ENCODE peak calls at places on chromosomes 3 and 15, in four cellular contexts. Y, T, J and W are unnamed samples.
A peak's percentile ranks its signal among the peaks of the same experiment; 100 is the strongest.

GRCh38 chr3:15015456-15015855 is 49.7 kb downstream of the MRPS25 start:
- DNase-seq in Y (no peak), T (no peak), J (no peak), W (no peak)

GRCh38 chr3:169286992-169287391 is 376.5 kb downstream of the MECOM start:
- DNase-seq in Y (no peak), T (peak; percentile 23), J (no peak), W (no peak)

GRCh38 chr3:32817195-32817560 is 619 bp upstream of the TRIM71 start:
- DNase-seq in Y (peak; percentile 52), T (no peak), J (no peak), W (peak; percentile 58)

GRCh38 chr3:55668359-55668758 is 181.3 kb upstream of the WNT5A start:
- DNase-seq in Y (no peak), T (no peak), J (no peak), W (no peak)

GRCh38 chr15:72237286-72238224 is 6.6 kb upstream of the PKM start:
- DNase-seq in Y (no peak), T (peak; percentile 60), J (peak; percentile 73), W (no peak)

GRCh38 chr3:154795582-154795981 is 284.5 kb upstream of the MME start:
- DNase-seq in Y (no peak), T (no peak), J (no peak), W (no peak)

GRCh38 chr3:179735321-179735720 is 82.5 kb downstream of the USP13 start:
- DNase-seq in Y (no peak), T (no peak), J (no peak), W (no peak)

GRCh38 chr15:69032703-69033373 is 18.3 kb downstream of the NOX5 start:
- DNase-seq in Y (no peak), T (no peak), J (no peak), W (no peak)

GRCh38 chr3:150757768-150758167 is 5.2 kb downstream of the SIAH2 start:
- DNase-seq in Y (no peak), T (no peak), J (no peak), W (no peak)

GRCh38 chr15:44097552-44097951 is 97.5 kb downstream of the FRMD5 start:
- DNase-seq in Y (no peak), T (no peak), J (no peak), W (no peak)

GRCh38 chr15:98690272-98690671 is 41.9 kb downstream of the IGF1R start:
- DNase-seq in Y (no peak), T (no peak), J (no peak), W (no peak)

GRCh38 chr15:46918462-46919125 is 798.7 kb upstream of the SEMA6D start:
- DNase-seq in Y (no peak), T (peak; percentile 28), J (peak; percentile 36), W (no peak)

GRCh38 chr3:190058486-190059241 is 62.0 kb downstream of the P3H2 start:
- DNase-seq in Y (no peak), T (no peak), J (no peak), W (no peak)

GRCh38 chr15:63698731-63699130 is 101.5 kb downstream of the FBXL22 start:
- DNase-seq in Y (no peak), T (no peak), J (no peak), W (no peak)

GRCh38 chr3:100184960-100185566 is 70.8 kb upstream of the FILIP1L start:
- DNase-seq in Y (no peak), T (no peak), J (no peak), W (no peak)

GRCh38 chr3:81380234-81380633 is 381.2 kb downstream of the GBE1 start:
- DNase-seq in Y (no peak), T (no peak), J (no peak), W (no peak)

GRCh38 chr3:177236704-177237103 is 39.4 kb upstream of the TBL1XR1 start:
- DNase-seq in Y (no peak), T (no peak), J (no peak), W (no peak)

GRCh38 chr3:101574388-101575156 is 592 bp downstream of the PCNP start:
- DNase-seq in Y (peak; percentile 67), T (peak; percentile 43), J (no peak), W (no peak)

GRCh38 chr3:88180398-88180999 is 30.7 kb downstream of the C3orf38 start:
- DNase-seq in Y (no peak), T (no peak), J (no peak), W (no peak)

GRCh38 chr3:185197071-185197470 is 44.2 kb upstream of the C3orf70 start:
- DNase-seq in Y (no peak), T (no peak), J (no peak), W (no peak)

GRCh38 chr3:171328419-171329082 is 131.7 kb downstream of the TNIK start:
- DNase-seq in Y (no peak), T (peak; percentile 33), J (no peak), W (no peak)

GRCh38 chr15:59339252-59339672 is 33.4 kb downstream of the MYO1E start:
- DNase-seq in Y (no peak), T (no peak), J (no peak), W (no peak)

GRCh38 chr15:42184736-42185135 is 23.4 kb downstream of the VPS39 start:
- DNase-seq in Y (no peak), T (no peak), J (no peak), W (no peak)

GRCh38 chr3:157240413-157240812 is 80.5 kb upstream of the CCNL1 start:
- DNase-seq in Y (no peak), T (no peak), J (no peak), W (no peak)

GRCh38 chr3:9879830-9880549 is at the start of gene CIDEC:
- DNase-seq in Y (no peak), T (no peak), J (no peak), W (no peak)

GRCh38 chr3:73461582-73461981 is 163.2 kb downstream of the PDZRN3 start:
- DNase-seq in Y (no peak), T (no peak), J (no peak), W (no peak)

GRCh38 chr3:115590873-115591272 is 32.4 kb upstream of the GAP43 start:
- DNase-seq in Y (no peak), T (no peak), J (no peak), W (no peak)

GRCh38 chr15:49895337-49896223 is 223.5 kb downstream of the ATP8B4 start:
- DNase-seq in Y (no peak), T (no peak), J (no peak), W (no peak)

GRCh38 chr3:9157651-9158383 is 91.6 kb downstream of the SRGAP3 start:
- DNase-seq in Y (no peak), T (no peak), J (no peak), W (no peak)

GRCh38 chr15:71748327-71748726 is 62.0 kb upstream of the NR2E3 start:
- DNase-seq in Y (no peak), T (no peak), J (no peak), W (no peak)

GRCh38 chr15:26129852-26130251 is 266.7 kb upstream of the ATP10A start:
- DNase-seq in Y (no peak), T (no peak), J (no peak), W (no peak)

GRCh38 chr3:34237946-34238345 is 439.5 kb downstream of the PDCD6IP start:
- DNase-seq in Y (no peak), T (no peak), J (no peak), W (no peak)

GRCh38 chr3:45137656-45138181 is 8.5 kb downstream of the CDCP1 start:
- DNase-seq in Y (no peak), T (no peak), J (no peak), W (no peak)
- TF ChIP-seq CTCF in Y (no peak), T (no peak), J (no peak), W (no peak)

GRCh38 chr15:73927003-73927475 is 777 bp downstream of the LOXL1 start:
- DNase-seq in Y (peak; percentile 62), T (peak; percentile 70), J (peak; percentile 90), W (peak; percentile 80)

GRCh38 chr15:73926191-73927002 is at the start of gene LOXL1:
- DNase-seq in Y (peak; percentile 65), T (peak; percentile 75), J (peak; percentile 88), W (peak; percentile 79)

GRCh38 chr15:73928241-73928579 is 1.9 kb downstream of the LOXL1 start:
- DNase-seq in Y (no peak), T (no peak), J (no peak), W (peak; percentile 45)

GRCh38 chr15:73928971-73929627 is 2.8 kb downstream of the LOXL1 start:
- DNase-seq in Y (no peak), T (no peak), J (no peak), W (peak; percentile 80)

GRCh38 chr15:73927476-73928240 is 1.4 kb downstream of the LOXL1 start:
- DNase-seq in Y (peak; percentile 78), T (peak; percentile 66), J (peak; percentile 85), W (peak; percentile 77)
- TF ChIP-seq CTCF in Y (peak; percentile 55), T (peak; percentile 52), J (peak; percentile 55), W (peak; percentile 65)

GRCh38 chr3:43699864-43700263 is 9.1 kb downstream of the ABHD5 start:
- DNase-seq in Y (no peak), T (no peak), J (no peak), W (no peak)
- TF ChIP-seq CTCF in Y (no peak), T (peak; percentile 21), J (no peak), W (no peak)

DNA sequence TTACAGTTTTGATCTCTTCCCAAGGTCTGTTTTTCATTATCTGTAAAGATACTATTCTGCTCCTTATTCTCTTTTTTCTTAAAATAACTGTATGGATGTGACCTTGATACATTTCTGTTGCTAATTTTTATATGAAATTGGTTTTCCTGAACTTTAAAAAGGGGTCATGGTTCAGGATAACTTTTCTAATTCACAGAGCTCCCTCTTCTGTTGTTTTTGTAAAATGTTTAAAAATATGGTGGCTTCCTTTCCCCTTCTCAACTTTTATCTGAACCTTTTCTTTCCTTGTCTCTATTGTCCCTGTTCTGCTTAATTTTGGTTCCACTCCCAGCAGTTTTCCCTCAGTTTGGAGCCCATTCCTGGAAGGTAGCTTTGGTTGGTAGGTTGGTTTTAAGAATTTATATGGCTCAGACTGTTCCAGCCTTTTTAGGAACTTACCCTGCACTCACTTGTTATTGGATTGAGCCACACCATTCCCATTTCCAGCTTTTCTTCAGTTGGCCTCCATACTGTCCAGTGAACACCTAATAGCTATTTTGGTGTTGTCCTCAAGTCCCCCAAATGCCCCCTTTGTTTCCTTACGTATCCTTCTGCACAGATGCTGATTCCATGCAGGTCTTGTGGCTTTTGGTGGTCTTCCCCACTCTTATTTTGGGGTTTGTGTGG is 70.3 kb downstream of the SLMAP start:
- DNase-seq in Y (no peak), T (no peak), J (no peak), W (no peak)
- TF ChIP-seq CTCF in Y (no peak), T (no peak), J (peak; percentile 51), W (no peak)

GRCh38 chr3:194572131-194572789 is 61.0 kb downstream of the TMEM44 start:
- DNase-seq in Y (no peak), T (no peak), J (peak; percentile 72), W (no peak)
- TF ChIP-seq CTCF in Y (no peak), T (no peak), J (no peak), W (no peak)

GRCh38 chr3:159765025-159765859 is 223.4 kb upstream of the IL12A start:
- DNase-seq in Y (peak; percentile 57), T (peak; percentile 90), J (peak; percentile 84), W (peak; percentile 65)

GRCh38 chr3:159762981-159763465 is 225.6 kb upstream of the IL12A start:
- DNase-seq in Y (peak; percentile 70), T (peak; percentile 42), J (peak; percentile 81), W (peak; percentile 46)

GRCh38 chr3:159762238-159762637 is 226.4 kb upstream of the IL12A start:
- DNase-seq in Y (no peak), T (no peak), J (no peak), W (no peak)

GRCh38 chr3:159764211-159765024 is 224.2 kb upstream of the IL12A start:
- DNase-seq in Y (no peak), T (peak; percentile 27), J (peak; percentile 79), W (peak; percentile 65)

GRCh38 chr3:159763466-159764210 is 225.0 kb upstream of the IL12A start:
- DNase-seq in Y (peak; percentile 81), T (peak; percentile 87), J (peak; percentile 89), W (peak; percentile 81)
- TF ChIP-seq CTCF in Y (peak; percentile 36), T (peak; percentile 18), J (no peak), W (peak; percentile 29)